ENCODE peak calls at places on chromosome X, in five cellular contexts. V is Right ventricle myocardium superior; Y is stimulated activated CD4-positive, alpha-beta T cell treated with anti-CD3 and anti-CD28 coated beads, Interleukin-1b, Interleukin-23, amount 100 ng/mL, for 24 hours; Z is neuronal stem cell; U is SHP77. P is an unnamed sample.

GRCh38 chrX:138791551-138791950 is 80.0 kb upstream of the FGF13 start:
- DNase-seq in V (no peak), Y (no peak), Z (no peak), U (no peak), P (no peak)

GRCh38 chrX:103879339-103879738 is 47.3 kb upstream of the RAB9B start:
- DNase-seq in V (no peak), Y (no peak), Z (no peak), U (no peak), P (no peak)

GRCh38 chrX:41553688-41554087 is 106.5 kb downstream of the NYX start:
- DNase-seq in V (no peak), Y (no peak), Z (no peak), U (no peak), P (no peak)

GRCh38 chrX:151082077-151082948 is 94.1 kb upstream of the GPR50 start:
- DNase-seq in V (peak; percentile 80), Y (peak; percentile 49), Z (peak; percentile 55), U (peak; percentile 40), P (peak; percentile 76)

GRCh38 chrX:121405826-121406225 is 358.4 kb downstream of the GLUD2 start:
- DNase-seq in V (no peak), Y (no peak), Z (no peak), U (no peak), P (no peak)

GRCh38 chrX:66638591-66639500 is at the start of gene EDA2R:
- DNase-seq in V (no peak), Y (no peak), Z (peak; percentile 71), U (peak; percentile 44), P (peak; percentile 34)

GRCh38 chrX:119398587-119398973 is 556 bp upstream of the SLC25A43 start:
- DNase-seq in V (no peak), Y (no peak), Z (no peak), U (no peak), P (no peak)

GRCh38 chrX:16491461-16491860 is 158.5 kb upstream of the S100G start:
- DNase-seq in V (no peak), Y (no peak), Z (no peak), U (no peak), P (no peak)

GRCh38 chrX:21813612-21814368 is 25.6 kb upstream of the MBTPS2 start:
- DNase-seq in V (no peak), Y (no peak), Z (no peak), U (no peak), P (no peak)

GRCh38 chrX:103716967-103717366 is 6.3 kb downstream of the TMEM31 start:
- DNase-seq in V (no peak), Y (no peak), Z (no peak), U (no peak), P (no peak)

GRCh38 chrX:105876658-105877057 is 54.3 kb downstream of the NRK start:
- DNase-seq in V (no peak), Y (no peak), Z (peak; percentile 0), U (no peak), P (no peak)

GRCh38 chrX:132442674-132443073 is 46.2 kb downstream of the MBNL3 start:
- DNase-seq in V (no peak), Y (no peak), Z (no peak), U (no peak), P (no peak)

GRCh38 chrX:150546711-150547153 is 21.7 kb upstream of the MTM1 start:
- DNase-seq in V (no peak), Y (no peak), Z (no peak), U (no peak), P (no peak)

P was measured in lower lobe of right lung.